ENCODE peak calls at places on chromosomes 11 and 22, in eight cellular contexts. Z, X, A, N, P, T, C and H are unnamed samples.

GRCh38 chr11:13868710-13869403 is 93.7 kb upstream of the SPON1 start:
- DNase-seq in Z (no peak), X (no peak), A (no peak), N (no peak), P (no peak), T (no peak), C (no peak), H (no peak)

GRCh38 chr11:34192481-34193401 is 87.3 kb downstream of the NAT10 start:
- DNase-seq in Z (peak; percentile 38), X (no peak), A (peak; percentile 51), N (peak; percentile 20), P (no peak), T (no peak), C (peak; percentile 41), H (no peak)

GRCh38 chr11:77300695-77301094 is 791 bp downstream of the GDPD4 start:
- DNase-seq in Z (no peak), X (no peak), A (no peak), N (no peak), P (no peak), T (no peak), C (no peak), H (no peak)

GRCh38 chr11:128179512-128179911 is 407.8 kb downstream of the ETS1 start:
- DNase-seq in Z (no peak), X (no peak), A (no peak), N (no peak), P (no peak), T (no peak), C (no peak), H (no peak)

GRCh38 chr11:47348859-47349258 is 3.6 kb downstream of the MYBPC3 start:
- DNase-seq in Z (no peak), X (peak; percentile 42), A (no peak), N (peak; percentile 51), P (no peak), T (no peak), C (no peak), H (no peak)

GRCh38 chr11:107478922-107479321 is 21.3 kb upstream of the CWF19L2 start:
- DNase-seq in Z (no peak), X (no peak), A (no peak), N (no peak), P (no peak), T (no peak), C (no peak), H (no peak)

GRCh38 chr11:10503777-10504176 is 37.2 kb downstream of the RNF141 start:
- DNase-seq in Z (no peak), X (no peak), A (no peak), N (no peak), P (no peak), T (no peak), C (no peak), H (no peak)

GRCh38 chr11:10051868-10052586 is 242.0 kb downstream of the SBF2 start:
- DNase-seq in Z (no peak), X (no peak), A (no peak), N (no peak), P (no peak), T (no peak), C (no peak), H (no peak)

GRCh38 chr11:80524330-80524729 is 1083.5 kb upstream of the TENM4 start:
- DNase-seq in Z (no peak), X (no peak), A (no peak), N (no peak), P (no peak), T (no peak), C (no peak), H (no peak)

GRCh38 chr22:43066844-43067385 is 22.3 kb downstream of the TTLL1 start:
- DNase-seq in Z (no peak), X (no peak), A (no peak), N (no peak), P (no peak), T (no peak), C (no peak), H (no peak)

GRCh38 chr11:3959918-3960295 is 104.4 kb downstream of the STIM1 start:
- DNase-seq in Z (no peak), X (no peak), A (no peak), N (no peak), P (no peak), T (no peak), C (no peak), H (no peak)

GRCh38 chr11:72744474-72744873 is 7.7 kb downstream of the ARAP1 start:
- DNase-seq in Z (no peak), X (no peak), A (no peak), N (no peak), P (no peak), T (no peak), C (no peak), H (no peak)

GRCh38 chr22:27438271-27438980 is 363.1 kb downstream of the MN1 start:
- DNase-seq in Z (peak; percentile 25), X (no peak), A (no peak), N (no peak), P (no peak), T (no peak), C (peak; percentile 15), H (peak; percentile 82)

GRCh38 chr11:22432331-22433065 is 94.3 kb downstream of the SLC17A6 start:
- DNase-seq in Z (no peak), X (peak; percentile 92), A (peak; percentile 64), N (no peak), P (no peak), T (peak; percentile 69), C (peak; percentile 18), H (peak; percentile 48)

GRCh38 chr11:34643846-34644245 is 23.0 kb downstream of the EHF start:
- DNase-seq in Z (no peak), X (no peak), A (no peak), N (no peak), P (no peak), T (no peak), C (no peak), H (no peak)

GRCh38 chr22:50296658-50297490 is 10.6 kb downstream of the PLXNB2 start:
- DNase-seq in Z (no peak), X (no peak), A (no peak), N (no peak), P (no peak), T (no peak), C (no peak), H (no peak)

GRCh38 chr22:50293441-50294318 is 13.8 kb downstream of the PLXNB2 start:
- DNase-seq in Z (peak; percentile 71), X (peak; percentile 90), A (peak; percentile 75), N (peak; percentile 34), P (no peak), T (peak; percentile 90), C (no peak), H (peak; percentile 80)

GRCh38 chr22:50292643-50293440 is 14.6 kb downstream of the PLXNB2 start:
- DNase-seq in Z (no peak), X (no peak), A (no peak), N (peak; percentile 59), P (no peak), T (peak; percentile 65), C (no peak), H (no peak)

GRCh38 chr22:50297510-50298265 is 9.8 kb downstream of the PLXNB2 start:
- DNase-seq in Z (no peak), X (no peak), A (no peak), N (no peak), P (no peak), T (no peak), C (no peak), H (no peak)

GRCh38 chr22:50294319-50294656 is 13.2 kb downstream of the PLXNB2 start:
- DNase-seq in Z (no peak), X (no peak), A (no peak), N (no peak), P (no peak), T (no peak), C (no peak), H (no peak)
- H3K4me3 ChIP-seq in Z (no peak overlapping the region), X (no peak overlapping the region), A (no peak overlapping the region), N (no peak overlapping the region), P (peak overlapping the region; percentile 50), T (no peak overlapping the region), C (no peak overlapping the region), H (no peak overlapping the region)

GRCh38 chr11:69443138-69443967 is 38.1 kb upstream of the LINC01488 start:
- DNase-seq in Z (peak; percentile 76), X (peak; percentile 94), A (peak; percentile 94), N (peak; percentile 74), P (peak; percentile 72), T (peak; percentile 91), C (peak; percentile 65), H (peak; percentile 86)
- H3K4me3 ChIP-seq in Z (no peak overlapping the region), X (peak overlapping the region; percentile 38), A (peak overlapping the region; percentile 50), N (peak overlapping the region; percentile 10), P (peak overlapping the region; percentile 30), T (no peak overlapping the region), C (peak overlapping the region; percentile 24), H (no peak overlapping the region)

DNA sequence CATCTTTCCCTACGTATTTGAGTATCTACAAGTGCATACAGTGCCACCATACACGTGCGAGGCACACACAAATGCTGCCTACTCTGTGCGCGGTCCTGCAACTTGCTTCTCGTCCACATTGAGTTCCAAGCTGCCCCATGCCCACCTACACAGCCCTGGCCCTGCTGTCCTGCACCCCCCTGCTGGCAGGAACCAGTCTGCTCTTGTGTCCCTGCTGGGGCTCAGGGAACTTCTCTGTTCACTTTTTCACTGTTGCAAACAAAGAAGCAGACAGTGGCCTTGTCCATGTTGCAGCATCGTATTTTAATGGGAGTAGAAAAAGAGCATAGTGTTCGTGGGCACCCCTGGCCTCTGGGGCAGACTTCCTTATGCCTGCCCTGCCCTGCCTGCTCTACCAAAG is 14.0 kb downstream of the CPT1A start:
- DNase-seq in Z (no peak), X (no peak), A (no peak), N (no peak), P (no peak), T (no peak), C (no peak), H (no peak)
- H3K4me3 ChIP-seq in Z (no peak overlapping the region), X (no peak overlapping the region), A (no peak overlapping the region), N (no peak overlapping the region), P (no peak overlapping the region), T (no peak overlapping the region), C (no peak overlapping the region), H (no peak overlapping the region)

GRCh38 chr22:47111626-47112373 is 349.4 kb downstream of the TBC1D22A start:
- DNase-seq in Z (no peak), X (no peak), A (no peak), N (no peak), P (no peak), T (no peak), C (no peak), H (no peak)

GRCh38 chr22:47105085-47105484 is 342.6 kb downstream of the TBC1D22A start:
- DNase-seq in Z (no peak), X (no peak), A (no peak), N (peak; percentile 46), P (no peak), T (no peak), C (no peak), H (no peak)

GRCh38 chr22:47110817-47111443 is 348.5 kb downstream of the TBC1D22A start:
- DNase-seq in Z (no peak), X (no peak), A (no peak), N (no peak), P (no peak), T (no peak), C (no peak), H (no peak)

GRCh38 chr22:47106806-47107205 is 344.4 kb downstream of the TBC1D22A start:
- DNase-seq in Z (no peak), X (no peak), A (no peak), N (no peak), P (no peak), T (no peak), C (no peak), H (no peak)

DNA sequence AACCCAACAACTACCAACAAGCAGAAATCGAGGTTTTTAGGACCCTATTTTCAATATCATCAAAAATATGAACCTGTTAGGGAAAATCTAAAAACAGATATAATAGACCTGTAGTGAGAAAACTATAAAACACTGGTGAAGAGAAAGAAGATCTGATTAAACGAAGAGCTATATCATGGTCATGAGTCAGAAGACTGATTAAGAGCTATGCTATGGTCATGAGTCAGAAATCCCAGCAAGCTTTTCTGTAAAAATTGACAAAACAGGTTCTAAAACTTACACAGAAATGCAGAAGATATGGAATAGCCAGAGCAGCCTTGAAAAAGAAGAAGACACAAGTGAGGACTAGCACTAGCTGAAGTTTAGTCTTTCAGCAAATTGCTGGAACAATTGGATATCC is 345.0 kb downstream of the TBC1D22A start:
- DNase-seq in Z (no peak), X (no peak), A (no peak), N (no peak), P (no peak), T (no peak), C (no peak), H (no peak)
- H3K4me3 ChIP-seq in Z (no peak overlapping the region), X (no peak overlapping the region), A (no peak overlapping the region), N (no peak overlapping the region), P (no peak overlapping the region), T (no peak overlapping the region), C (no peak overlapping the region), H (no peak overlapping the region)